ENCODE peak calls at places on chromosomes 3 and 15, in five cellular contexts. V is hepatic stellate cell, S is nephron progenitor cell, Y is amygdala, X is GM12865. E is an unnamed sample.

GRCh38 chr15:90581771-90582471 is 52.2 kb downstream of the CRTC3 start:
- DNase-seq in V (no peak), S (no peak), Y (no peak), X (no peak), E (no peak)

GRCh38 chr3:76866729-76867461 is 173.0 kb upstream of the ROBO2 start:
- DNase-seq in V (no peak), S (no peak), Y (no peak), X (peak; percentile 2), E (no peak)

GRCh38 chr3:44402548-44402947 is 64.0 kb downstream of the TCAIM start:
- DNase-seq in V (no peak), S (no peak), Y (no peak), X (no peak), E (no peak)

GRCh38 chr15:75049392-75049791 is 26.0 kb downstream of the PPCDC start:
- DNase-seq in V (no peak), S (no peak), Y (peak; percentile 21), X (no peak), E (peak; percentile 78)

GRCh38 chr3:129651316-129652202 is 45.1 kb upstream of the PLXND1 start:
- DNase-seq in V (peak; percentile 50), S (no peak), Y (no peak), X (no peak), E (peak; percentile 86)

GRCh38 chr15:51038258-51039042 is 56.3 kb downstream of the TNFAIP8L3 start:
- DNase-seq in V (no peak), S (no peak), Y (no peak), X (no peak), E (no peak)

GRCh38 chr3:197417451-197417850 is 119.0 kb upstream of the DLG1 start:
- DNase-seq in V (no peak), S (no peak), Y (no peak), X (no peak), E (no peak)

GRCh38 chr3:190862209-190863118 is at the start of gene GMNC:
- DNase-seq in V (peak; percentile 50), S (peak; percentile 81), Y (peak; percentile 59), X (peak; percentile 45), E (peak; percentile 75)

GRCh38 chr15:98213346-98213979 is 253.0 kb downstream of the ARRDC4 start:
- DNase-seq in V (no peak), S (no peak), Y (no peak), X (no peak), E (no peak)

E was measured in MG63.